ENCODE peak calls at places on chromosomes 2 and 18, in six cellular contexts. N is osteoblast, P is Right ventricle myocardium inferior, R is HT-29, V is ecto neural progenitor cell, L is retina. C is an unnamed sample.

GRCh38 chr18:7808992-7809391 is 241.9 kb downstream of the PTPRM start:
- DNase-seq in V (no peak), R (no peak), L (no peak), N (no peak), P (no peak), C (no peak)

GRCh38 chr2:203688798-203689197 is 17.6 kb upstream of the CD28 start:
- DNase-seq in P (peak; percentile 72), N (peak; percentile 21), V (no peak), L (no peak), R (no peak), C (peak; percentile 78)

GRCh38 chr2:150811259-150811912 is 323.9 kb upstream of the RND3 start:
- DNase-seq in P (no peak), R (no peak), V (no peak), N (no peak), L (no peak), C (peak; percentile 50)

GRCh38 chr18:76405761-76406356 is 89.2 kb downstream of the ZNF516 start:
- DNase-seq in R (peak; percentile 2), V (peak; percentile 66), L (no peak), P (peak; percentile 73), N (peak; percentile 92), C (peak; percentile 30)

GRCh38 chr2:191514613-191515012 is 163.3 kb upstream of the NABP1 start:
- DNase-seq in P (no peak), R (no peak), L (no peak), N (no peak), V (no peak), C (no peak)

GRCh38 chr18:22613058-22613690 is 195.5 kb upstream of the CTAGE1 start:
- DNase-seq in R (peak; percentile 77), L (peak; percentile 14), V (no peak), N (peak; percentile 35), P (no peak), C (no peak)

GRCh38 chr18:5982332-5982731 is 87.0 kb upstream of the TMEM200C start:
- DNase-seq in N (no peak), P (no peak), L (no peak), V (no peak), R (no peak), C (no peak)

GRCh38 chr18:12839057-12839525 is 44.9 kb downstream of the PTPN2 start:
- DNase-seq in R (peak; percentile 63), N (no peak), P (no peak), V (no peak), L (no peak), C (no peak)

GRCh38 chr2:31813016-31813415 is 197.8 kb downstream of the MEMO1 start:
- DNase-seq in P (no peak), L (no peak), V (no peak), R (no peak), N (no peak), C (no peak)

GRCh38 chr2:165371356-165371755 is 98.1 kb upstream of the CSRNP3 start:
- DNase-seq in N (no peak), L (no peak), R (no peak), V (no peak), P (no peak), C (no peak)

GRCh38 chr2:111900859-111901258 is 2.5 kb downstream of the MERTK start:
- DNase-seq in R (peak; percentile 68), P (no peak), V (no peak), L (peak; percentile 43), N (peak; percentile 93), C (peak; percentile 38)

GRCh38 chr18:11860594-11861450 is 9.6 kb downstream of the CHMP1B start:
- DNase-seq in P (no peak), N (no peak), V (no peak), R (no peak), L (no peak), C (no peak)

GRCh38 chr2:96260404-96261260 is 5.2 kb downstream of the TMEM127 start:
- DNase-seq in R (peak; percentile 90), L (peak; percentile 30), V (peak; percentile 61), P (peak; percentile 78), N (peak; percentile 99), C (peak; percentile 92)

GRCh38 chr2:34254272-34254882 is 655.3 kb upstream of the FAM98A start:
- DNase-seq in R (no peak), N (no peak), L (no peak), P (no peak), V (no peak), C (no peak)